ENCODE peak calls at places on chromosomes 11 and 22, in six cellular contexts. G is left lung, J is T-helper 9 cell, A is NAMALWA, R is iris pigment epithelial cell, P is NCI-H226. S is an unnamed sample.

GRCh38 chr11:127789887-127790286 is 789.3 kb upstream of the KIRREL3 start:
- DNase-seq in R (no peak), P (no peak), G (no peak), J (no peak), A (peak), S (no peak)

GRCh38 chr11:12798609-12799011 is 124.4 kb downstream of the TEAD1 start:
- DNase-seq in P (peak), R (no peak), A (no peak), G (no peak), J (no peak), S (no peak)

GRCh38 chr11:106457727-106458126 is 380.3 kb downstream of the AASDHPPT start:
- DNase-seq in P (peak), A (no peak), G (no peak), R (peak), J (no peak), S (no peak)

GRCh38 chr11:83815736-83816135 is 529.6 kb upstream of the CCDC90B start:
- DNase-seq in J (no peak), G (no peak), R (peak), P (no peak), A (no peak), S (no peak)

GRCh38 chr11:48081151-48082010 is 101.0 kb downstream of the PTPRJ start:
- DNase-seq in J (no peak), P (peak), G (no peak), R (peak), A (no peak), S (no peak)

GRCh38 chr22:49979587-49980264 is 19.2 kb downstream of the PIM3 start:
- DNase-seq in P (no peak), G (no peak), J (no peak), A (peak), R (peak), S (peak)

GRCh38 chr11:15073361-15074205 is at the start of gene CALCB:
- DNase-seq in P (no peak), J (no peak), A (no peak), G (peak), R (peak), S (no peak)

GRCh38 chr11:10489444-10489785 is 34.4 kb downstream of the AMPD3 start:
- DNase-seq in G (no peak), P (no peak), J (no peak), R (no peak), A (no peak), S (no peak)

GRCh38 chr22:24441406-24442351 is 14.3 kb downstream of the ADORA2A start:
- DNase-seq in R (no peak), P (no peak), A (no peak), J (no peak), G (no peak), S (no peak)

GRCh38 chr11:550746-551085 is 9.8 kb downstream of the LMNTD2 start:
- DNase-seq in J (no peak), G (no peak), R (no peak), P (no peak), A (no peak), S (no peak)

GRCh38 chr11:72813740-72814138 is 472 bp upstream of the ATG16L2 start:
- DNase-seq in J (peak), R (peak), G (peak), A (peak), P (peak), S (peak)

GRCh38 chr11:1750481-1750839 is at the start of gene IFITM10:
- DNase-seq in J (no peak), G (peak), P (no peak), R (no peak), A (no peak), S (peak)

S was measured in OCI-M1.